ENCODE peak calls at places on chromosomes 4 and X, in seven cellular contexts. One of them, this sample, is unnamed.

GRCh38 chrX:19811807-19812604 is 75.4 kb downstream of the SH3KBP1 start:
- DNase-seq in IMR-90: peak; percentile 87
- DNase-seq in OCI-LY7: peak; percentile 68
- DNase-seq in astrocyte: peak; percentile 81
- DNase-seq in neural progenitor cell: no peak
- DNase-seq in A549: no peak
- DNase-seq in hepatocyte: no peak
- DNase-seq in this sample: no peak

GRCh38 chr4:20333141-20333690 is 81.5 kb downstream of the SLIT2 start:
- DNase-seq in IMR-90: no peak
- DNase-seq in OCI-LY7: no peak
- DNase-seq in astrocyte: no peak
- DNase-seq in neural progenitor cell: no peak
- DNase-seq in A549: no peak
- DNase-seq in hepatocyte: no peak
- DNase-seq in this sample: no peak

GRCh38 chr4:36844448-36844847 is 400.1 kb upstream of the NWD2 start:
- DNase-seq in IMR-90: no peak
- DNase-seq in OCI-LY7: no peak
- DNase-seq in astrocyte: no peak
- DNase-seq in neural progenitor cell: no peak
- DNase-seq in A549: no peak
- DNase-seq in hepatocyte: no peak
- DNase-seq in this sample: no peak

GRCh38 chrX:15500497-15500966 is at the start of gene BMX:
- DNase-seq in IMR-90: no peak
- DNase-seq in OCI-LY7: no peak
- DNase-seq in astrocyte: no peak
- DNase-seq in neural progenitor cell: no peak
- DNase-seq in A549: no peak
- DNase-seq in hepatocyte: no peak
- DNase-seq in this sample: no peak

GRCh38 chr4:83771113-83771705 is 235.3 kb downstream of the GPAT3 start:
- DNase-seq in IMR-90: peak; percentile 60
- DNase-seq in OCI-LY7: peak; percentile 14
- DNase-seq in astrocyte: peak; percentile 15
- DNase-seq in neural progenitor cell: peak; percentile 50
- DNase-seq in A549: peak; percentile 53
- DNase-seq in hepatocyte: peak; percentile 71
- DNase-seq in this sample: peak; percentile 29

GRCh38 chr4:52038109-52038912 is at the start of gene SGCB:
- DNase-seq in IMR-90: peak; percentile 31
- DNase-seq in OCI-LY7: peak; percentile 70
- DNase-seq in astrocyte: peak; percentile 23
- DNase-seq in neural progenitor cell: peak; percentile 85
- DNase-seq in A549: peak; percentile 37
- DNase-seq in hepatocyte: peak; percentile 80
- DNase-seq in this sample: peak; percentile 56

GRCh38 chr4:8762356-8762755 is 109.3 kb downstream of the HMX1 start:
- DNase-seq in IMR-90: no peak
- DNase-seq in OCI-LY7: no peak
- DNase-seq in astrocyte: no peak
- DNase-seq in neural progenitor cell: no peak
- DNase-seq in A549: no peak
- DNase-seq in hepatocyte: no peak
- DNase-seq in this sample: no peak

GRCh38 chr4:185915271-185915670 is 103.3 kb upstream of the SORBS2 start:
- DNase-seq in IMR-90: no peak
- DNase-seq in OCI-LY7: no peak
- DNase-seq in astrocyte: no peak
- DNase-seq in neural progenitor cell: no peak
- DNase-seq in A549: no peak
- DNase-seq in hepatocyte: no peak
- DNase-seq in this sample: no peak

GRCh38 chr4:6668391-6668790 is 25.3 kb upstream of the S100P start:
- DNase-seq in IMR-90: peak; percentile 80
- DNase-seq in OCI-LY7: no peak
- DNase-seq in astrocyte: peak; percentile 93
- DNase-seq in neural progenitor cell: no peak
- DNase-seq in A549: no peak
- DNase-seq in hepatocyte: no peak
- DNase-seq in this sample: no peak

GRCh38 chrX:47482512-47483309 is at the start of gene ZNF41:
- DNase-seq in IMR-90: peak; percentile 78
- DNase-seq in OCI-LY7: peak; percentile 90
- DNase-seq in astrocyte: peak; percentile 72
- DNase-seq in neural progenitor cell: peak; percentile 76
- DNase-seq in A549: peak; percentile 86
- DNase-seq in hepatocyte: peak; percentile 78
- DNase-seq in this sample: peak; percentile 87

GRCh38 chr4:116016201-116016600 is 902.8 kb upstream of the NDST4 start:
- DNase-seq in IMR-90: peak; percentile 44
- DNase-seq in OCI-LY7: no peak
- DNase-seq in astrocyte: peak; percentile 70
- DNase-seq in neural progenitor cell: no peak
- DNase-seq in A549: no peak
- DNase-seq in hepatocyte: no peak
- DNase-seq in this sample: peak; percentile 54

GRCh38 chr4:27154706-27155105 is 294.1 kb downstream of the STIM2 start:
- DNase-seq in IMR-90: peak; percentile 44
- DNase-seq in OCI-LY7: no peak
- DNase-seq in astrocyte: peak; percentile 95
- DNase-seq in neural progenitor cell: no peak
- DNase-seq in A549: no peak
- DNase-seq in hepatocyte: peak; percentile 50
- DNase-seq in this sample: no peak

GRCh38 chr4:6986781-6987565 is 56.2 kb upstream of the TADA2B start:
- DNase-seq in IMR-90: peak; percentile 90
- DNase-seq in OCI-LY7: peak; percentile 96
- DNase-seq in astrocyte: peak; percentile 77
- DNase-seq in neural progenitor cell: peak; percentile 99
- DNase-seq in A549: peak; percentile 70
- DNase-seq in hepatocyte: peak; percentile 99
- DNase-seq in this sample: peak; percentile 95

GRCh38 chr4:123349401-123350190 is 47.0 kb upstream of the SPRY1 start:
- DNase-seq in IMR-90: no peak
- DNase-seq in OCI-LY7: no peak
- DNase-seq in astrocyte: peak; percentile 65
- DNase-seq in neural progenitor cell: peak; percentile 44
- DNase-seq in A549: no peak
- DNase-seq in hepatocyte: peak; percentile 29
- DNase-seq in this sample: no peak

GRCh38 chr4:26028793-26029511 is 114.9 kb downstream of the SMIM20 start:
- DNase-seq in IMR-90: peak; percentile 58
- DNase-seq in OCI-LY7: no peak
- DNase-seq in astrocyte: peak; percentile 36
- DNase-seq in neural progenitor cell: peak; percentile 91
- DNase-seq in A549: no peak
- DNase-seq in hepatocyte: peak; percentile 90
- DNase-seq in this sample: peak; percentile 40

GRCh38 chr4:141155586-141155985 is 22.3 kb upstream of the RNF150 start:
- DNase-seq in IMR-90: no peak
- DNase-seq in OCI-LY7: no peak
- DNase-seq in astrocyte: peak; percentile 88
- DNase-seq in neural progenitor cell: no peak
- DNase-seq in A549: no peak
- DNase-seq in hepatocyte: no peak
- DNase-seq in this sample: no peak

GRCh38 chr4:10260777-10261176 is 144.2 kb upstream of the WDR1 start:
- DNase-seq in IMR-90: no peak
- DNase-seq in OCI-LY7: peak; percentile 1
- DNase-seq in astrocyte: no peak
- DNase-seq in neural progenitor cell: no peak
- DNase-seq in A549: no peak
- DNase-seq in hepatocyte: no peak
- DNase-seq in this sample: no peak

GRCh38 chr4:71833175-71833900 is 49.5 kb upstream of the GC start:
- DNase-seq in IMR-90: no peak
- DNase-seq in OCI-LY7: no peak
- DNase-seq in astrocyte: no peak
- DNase-seq in neural progenitor cell: no peak
- DNase-seq in A549: no peak
- DNase-seq in hepatocyte: no peak
- DNase-seq in this sample: no peak

GRCh38 chrX:105173071-105173470 is 47.4 kb downstream of the TEX13A start:
- DNase-seq in IMR-90: no peak
- DNase-seq in OCI-LY7: no peak
- DNase-seq in astrocyte: no peak
- DNase-seq in neural progenitor cell: no peak
- DNase-seq in A549: no peak
- DNase-seq in hepatocyte: no peak
- DNase-seq in this sample: no peak

GRCh38 chrX:27251369-27251768 is 211.8 kb downstream of the PPP4R3C start:
- DNase-seq in IMR-90: no peak
- DNase-seq in OCI-LY7: no peak
- DNase-seq in astrocyte: no peak
- DNase-seq in neural progenitor cell: no peak
- DNase-seq in A549: no peak
- DNase-seq in hepatocyte: no peak
- DNase-seq in this sample: no peak

GRCh38 chrX:19810370-19810769 is 77.0 kb downstream of the SH3KBP1 start:
- DNase-seq in IMR-90: no peak
- DNase-seq in OCI-LY7: no peak
- DNase-seq in astrocyte: no peak
- DNase-seq in neural progenitor cell: no peak
- DNase-seq in A549: no peak
- DNase-seq in hepatocyte: no peak
- DNase-seq in this sample: no peak

GRCh38 chr4:77310931-77311330 is 153.9 kb downstream of the CCNG2 start:
- DNase-seq in IMR-90: no peak
- DNase-seq in OCI-LY7: no peak
- DNase-seq in astrocyte: peak; percentile 8
- DNase-seq in neural progenitor cell: no peak
- DNase-seq in A549: no peak
- DNase-seq in hepatocyte: peak; percentile 30
- DNase-seq in this sample: no peak

GRCh38 chr4:152525878-152526277 is 10.0 kb downstream of the FBXW7 start:
- DNase-seq in IMR-90: no peak
- DNase-seq in OCI-LY7: no peak
- DNase-seq in astrocyte: peak; percentile 53
- DNase-seq in neural progenitor cell: no peak
- DNase-seq in A549: no peak
- DNase-seq in hepatocyte: no peak
- DNase-seq in this sample: no peak
- H3K4me2 ChIP-seq in IMR-90: no peak overlapping the region
- H3K4me2 ChIP-seq in OCI-LY7: no peak overlapping the region
- H3K4me2 ChIP-seq in astrocyte: peak overlapping the region; percentile 14
- H3K4me2 ChIP-seq in neural progenitor cell: no peak overlapping the region
- H3K4me2 ChIP-seq in A549: no peak overlapping the region
- H3K4me2 ChIP-seq in hepatocyte: no peak overlapping the region
- H3K4me2 ChIP-seq in this sample: no peak overlapping the region

GRCh38 chr4:153274967-153275366 is 69.5 kb upstream of the MND1 start:
- DNase-seq in IMR-90: no peak
- DNase-seq in OCI-LY7: no peak
- DNase-seq in astrocyte: no peak
- DNase-seq in neural progenitor cell: no peak
- DNase-seq in A549: no peak
- DNase-seq in hepatocyte: peak; percentile 59
- DNase-seq in this sample: no peak

GRCh38 chr4:153281476-153281875 is 63.0 kb upstream of the MND1 start:
- DNase-seq in IMR-90: no peak
- DNase-seq in OCI-LY7: no peak
- DNase-seq in astrocyte: no peak
- DNase-seq in neural progenitor cell: no peak
- DNase-seq in A549: no peak
- DNase-seq in hepatocyte: no peak
- DNase-seq in this sample: no peak

GRCh38 chr4:153275380-153276276 is 68.9 kb upstream of the MND1 start:
- DNase-seq in IMR-90: no peak
- DNase-seq in OCI-LY7: no peak
- DNase-seq in astrocyte: no peak
- DNase-seq in neural progenitor cell: no peak
- DNase-seq in A549: no peak
- DNase-seq in hepatocyte: no peak
- DNase-seq in this sample: no peak

GRCh38 chr4:153273736-153274135 is 69.5 kb downstream of the TRIM2 start:
- DNase-seq in IMR-90: no peak
- DNase-seq in OCI-LY7: no peak
- DNase-seq in astrocyte: no peak
- DNase-seq in neural progenitor cell: no peak
- DNase-seq in A549: no peak
- DNase-seq in hepatocyte: no peak
- DNase-seq in this sample: no peak

GRCh38 chr4:153276966-153277365 is 67.5 kb upstream of the MND1 start:
- DNase-seq in IMR-90: no peak
- DNase-seq in OCI-LY7: peak; percentile 7
- DNase-seq in astrocyte: no peak
- DNase-seq in neural progenitor cell: no peak
- DNase-seq in A549: no peak
- DNase-seq in hepatocyte: no peak
- DNase-seq in this sample: no peak
- H3K4me2 ChIP-seq in IMR-90: no peak overlapping the region
- H3K4me2 ChIP-seq in OCI-LY7: peak overlapping the region; percentile 25
- H3K4me2 ChIP-seq in astrocyte: no peak overlapping the region
- H3K4me2 ChIP-seq in neural progenitor cell: no peak overlapping the region
- H3K4me2 ChIP-seq in A549: no peak overlapping the region
- H3K4me2 ChIP-seq in hepatocyte: no peak overlapping the region
- H3K4me2 ChIP-seq in this sample: no peak overlapping the region

GRCh38 chr4:38765391-38765790 is 17.4 kb downstream of the TLR10 start:
- DNase-seq in IMR-90: peak; percentile 80
- DNase-seq in OCI-LY7: no peak
- DNase-seq in astrocyte: peak; percentile 69
- DNase-seq in neural progenitor cell: no peak
- DNase-seq in A549: no peak
- DNase-seq in hepatocyte: no peak
- DNase-seq in this sample: no peak

GRCh38 chr4:38764292-38764691 is 18.5 kb downstream of the TLR10 start:
- DNase-seq in IMR-90: no peak
- DNase-seq in OCI-LY7: no peak
- DNase-seq in astrocyte: no peak
- DNase-seq in neural progenitor cell: no peak
- DNase-seq in A549: no peak
- DNase-seq in hepatocyte: no peak
- DNase-seq in this sample: no peak

GRCh38 chr4:38769441-38770210 is 13.2 kb downstream of the TLR10 start:
- DNase-seq in IMR-90: no peak
- DNase-seq in OCI-LY7: no peak
- DNase-seq in astrocyte: no peak
- DNase-seq in neural progenitor cell: no peak
- DNase-seq in A549: no peak
- DNase-seq in hepatocyte: no peak
- DNase-seq in this sample: no peak

GRCh38 chr4:38774181-38774580 is 8.6 kb downstream of the TLR10 start:
- DNase-seq in IMR-90: no peak
- DNase-seq in OCI-LY7: no peak
- DNase-seq in astrocyte: no peak
- DNase-seq in neural progenitor cell: no peak
- DNase-seq in A549: no peak
- DNase-seq in hepatocyte: no peak
- DNase-seq in this sample: no peak

GRCh38 chr4:38768968-38769394 is 13.8 kb downstream of the TLR10 start:
- DNase-seq in IMR-90: peak; percentile 13
- DNase-seq in OCI-LY7: no peak
- DNase-seq in astrocyte: peak; percentile 18
- DNase-seq in neural progenitor cell: no peak
- DNase-seq in A549: no peak
- DNase-seq in hepatocyte: no peak
- DNase-seq in this sample: no peak
- H3K4me2 ChIP-seq in IMR-90: no peak overlapping the region
- H3K4me2 ChIP-seq in OCI-LY7: no peak overlapping the region
- H3K4me2 ChIP-seq in astrocyte: peak overlapping the region; percentile 52
- H3K4me2 ChIP-seq in neural progenitor cell: no peak overlapping the region
- H3K4me2 ChIP-seq in A549: no peak overlapping the region
- H3K4me2 ChIP-seq in hepatocyte: no peak overlapping the region
- H3K4me2 ChIP-seq in this sample: no peak overlapping the region

GRCh38 chr4:1291996-1292702 is 2.5 kb downstream of the MAEA start:
- DNase-seq in IMR-90: no peak
- DNase-seq in OCI-LY7: no peak
- DNase-seq in astrocyte: no peak
- DNase-seq in neural progenitor cell: no peak
- DNase-seq in A549: no peak
- DNase-seq in hepatocyte: no peak
- DNase-seq in this sample: no peak
- H3K4me2 ChIP-seq in IMR-90: no peak overlapping the region
- H3K4me2 ChIP-seq in OCI-LY7: peak overlapping the region; percentile 81
- H3K4me2 ChIP-seq in astrocyte: peak overlapping the region; percentile 30
- H3K4me2 ChIP-seq in neural progenitor cell: no peak overlapping the region
- H3K4me2 ChIP-seq in A549: peak overlapping the region; percentile 90
- H3K4me2 ChIP-seq in hepatocyte: peak overlapping the region; percentile 95
- H3K4me2 ChIP-seq in this sample: no peak overlapping the region